ENCODE peak calls at places on chromosomes 6 and 20, in ten cellular contexts. P is psoas muscle; N is suprapubic skin; D is astrocyte of the spinal cord; X is HCT116; K is brain microvascular endothelial cell; E is kidney; B is lower lobe of right lung; S is activated CD8-positive, alpha-beta T cell treated with anti-CD3 and anti-CD28 coated beads for 36 hours; F is endothelial cell. V is an unnamed sample.
A peak's percentile ranks its signal among the peaks of the same experiment; 100 is the strongest.

GRCh38 chr6:39366875-39367618 is 44.5 kb upstream of the KCNK16 start:
- DNase-seq in P (no peak), N (no peak), D (peak; percentile 15), X (no peak), K (peak; percentile 17), E (no peak), B (no peak), S (no peak), F (no peak), V (no peak)

GRCh38 chr6:129852257-129852858 is 8.8 kb downstream of the TMEM244 start:
- DNase-seq in P (no peak), N (no peak), D (no peak), X (peak; percentile 34), K (peak; percentile 34), E (no peak), B (no peak), S (no peak), F (no peak), V (no peak)

GRCh38 chr6:50822078-50822476 is 3.4 kb downstream of the TFAP2B start:
- DNase-seq in P (no peak), N (no peak), D (no peak), X (no peak), K (peak; percentile 5), E (no peak), B (no peak), S (no peak), F (no peak), V (peak; percentile 17)

GRCh38 chr6:31877125-31877650 is 1.6 kb downstream of the SLC44A4 start:
- DNase-seq in P (no peak), N (no peak), D (no peak), X (no peak), K (no peak), E (peak; percentile 59), B (no peak), S (no peak), F (no peak), V (no peak)

GRCh38 chr6:31619805-31620585 is 520 bp upstream of the PRRC2A start:
- DNase-seq in P (peak; percentile 99), N (peak; percentile 99), D (peak; percentile 100), X (peak; percentile 98), K (peak; percentile 98), E (peak; percentile 100), B (peak; percentile 99), S (peak; percentile 99), F (peak; percentile 82), V (peak; percentile 99)

GRCh38 chr6:157468574-157468973 is 87.6 kb downstream of the ZDHHC14 start:
- DNase-seq in P (no peak), N (no peak), D (no peak), X (no peak), K (no peak), E (no peak), B (no peak), S (no peak), F (no peak), V (no peak)

GRCh38 chr6:63844287-63844686 is 208.7 kb downstream of the PHF3 start:
- DNase-seq in P (no peak), N (no peak), D (peak; percentile 60), X (no peak), K (peak; percentile 16), E (no peak), B (no peak), S (no peak), F (no peak), V (no peak)

GRCh38 chr20:10040070-10040970 is 5.5 kb downstream of the ANKEF1 start:
- DNase-seq in P (no peak), N (no peak), D (peak; percentile 79), X (peak; percentile 50), K (peak; percentile 67), E (no peak), B (no peak), S (no peak), F (no peak), V (peak; percentile 80)

DNA sequence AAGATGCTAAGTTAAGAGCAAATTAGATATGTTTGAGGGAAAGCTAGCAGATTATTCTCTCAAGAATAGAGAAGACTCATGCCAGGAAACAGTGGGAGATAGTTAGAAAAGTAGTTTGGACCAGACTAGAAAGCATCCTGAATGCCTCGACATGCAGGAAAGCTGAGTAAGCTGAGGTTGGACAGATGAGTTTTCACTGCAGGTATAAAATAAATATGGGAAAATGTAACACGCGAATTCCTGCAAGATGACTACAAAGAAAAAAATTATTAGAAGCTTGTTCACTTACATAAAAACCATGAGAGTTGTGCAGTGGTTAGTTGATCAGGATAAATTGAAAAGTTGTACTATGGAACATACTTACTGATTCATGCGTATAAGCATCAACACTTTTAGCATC is 484.2 kb upstream of the MANEA start:
- DNase-seq in P (no peak), N (no peak), D (peak; percentile 63), X (no peak), K (no peak), E (no peak), B (no peak), S (no peak), F (no peak), V (no peak)
- TF ChIP-seq CTCF in P (no peak), N (no peak), D (no peak), X (no peak), K (no peak), E (no peak), B (no peak), S (no peak), F (no peak), V (no peak)

DNA sequence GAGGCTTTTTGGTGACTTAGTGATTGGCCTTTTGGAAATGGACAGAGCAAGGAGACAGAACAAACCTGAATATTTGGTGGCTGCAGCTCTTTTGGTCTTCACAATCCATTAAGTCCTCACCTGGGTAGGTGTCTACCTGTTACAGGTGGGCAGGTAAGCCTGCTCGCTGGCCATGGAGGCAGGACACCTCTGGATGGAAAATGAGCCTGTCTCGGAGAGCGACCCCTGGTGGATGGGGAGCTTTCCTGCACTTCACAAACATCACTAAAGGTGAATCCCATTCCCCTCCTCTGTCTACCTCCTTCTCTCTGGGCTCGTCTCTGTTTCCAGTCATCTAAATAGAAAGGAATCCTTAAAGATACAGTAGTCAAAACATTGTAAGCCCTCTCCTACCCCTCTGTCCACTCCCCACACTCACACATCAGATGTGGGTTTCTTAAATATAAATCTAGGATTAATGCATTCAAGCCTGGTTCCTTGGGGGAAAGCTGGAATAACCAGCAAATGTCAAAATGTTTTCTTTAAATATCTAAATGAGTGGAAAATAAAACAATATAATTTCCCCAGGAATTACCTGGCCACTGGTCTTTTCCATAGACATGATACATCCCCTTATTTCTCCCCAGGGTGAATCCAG is 304.9 kb downstream of the CDH26 start:
- DNase-seq in P (no peak), N (no peak), D (no peak), X (no peak), K (no peak), E (no peak), B (peak; percentile 60), S (peak; percentile 60), F (peak; percentile 62), V (peak; percentile 72)
- TF ChIP-seq CTCF in P (peak; percentile 49), N (no peak), D (peak; percentile 73), X (peak; percentile 53), K (peak; percentile 88), E (peak; percentile 37), B (peak; percentile 72), S (peak; percentile 75), F (peak; percentile 89), V (peak; percentile 84)

GRCh38 chr6:166999145-166999844 is at the start of gene CEP43:
- DNase-seq in P (peak; percentile 97), N (peak; percentile 92), D (peak; percentile 97), X (peak; percentile 88), K (peak; percentile 90), E (peak; percentile 99), B (peak; percentile 96), S (peak; percentile 92), F (peak; percentile 97), V (peak; percentile 93)

GRCh38 chr6:166998256-166999144 is 697 bp upstream of the CEP43 start:
- DNase-seq in P (peak; percentile 55), N (peak; percentile 69), D (no peak), X (no peak), K (peak; percentile 18), E (peak; percentile 84), B (peak; percentile 59), S (peak; percentile 14), F (peak; percentile 53), V (no peak)

GRCh38 chr6:166996406-166996805 is 2.8 kb upstream of the CEP43 start:
- DNase-seq in P (no peak), N (no peak), D (peak; percentile 36), X (no peak), K (peak; percentile 45), E (no peak), B (no peak), S (no peak), F (no peak), V (peak; percentile 77)

GRCh38 chr6:166997348-166997747 is 1.8 kb upstream of the CEP43 start:
- DNase-seq in P (no peak), N (no peak), D (no peak), X (no peak), K (no peak), E (no peak), B (no peak), S (no peak), F (no peak), V (no peak)

GRCh38 chr6:166997768-166998255 is 1.4 kb upstream of the CEP43 start:
- DNase-seq in P (peak; percentile 60), N (peak; percentile 75), D (peak; percentile 69), X (peak; percentile 62), K (peak; percentile 76), E (peak; percentile 81), B (peak; percentile 79), S (peak; percentile 71), F (peak; percentile 69), V (peak; percentile 88)
- TF ChIP-seq CTCF in P (no peak), N (no peak), D (peak; percentile 73), X (peak; percentile 61), K (peak; percentile 78), E (peak; percentile 38), B (peak; percentile 49), S (no peak), F (peak; percentile 48), V (peak; percentile 51)

GRCh38 chr6:132316970-132317369 is 84.3 kb downstream of the MOXD1 start:
- DNase-seq in P (no peak), N (no peak), D (no peak), X (no peak), K (no peak), E (no peak), B (no peak), S (no peak), F (no peak), V (no peak)
- TF ChIP-seq CTCF in P (no peak), N (no peak), D (no peak), X (no peak), K (no peak), E (no peak), B (no peak), S (no peak), F (no peak), V (no peak)

V was measured in MCF 10A.